ENCODE peak calls at places on chromosomes 4 and X, in six cellular contexts. E is right atrium auricular region, S is keratinocyte, V is choroid plexus epithelial cell, I is neural progenitor cell, W is cardiac fibroblast. F is an unnamed sample.

GRCh38 chrX:39063037-39063436 is 261.8 kb downstream of the MID1IP1 start:
- DNase-seq in E (peak; percentile 60), S (no peak), V (no peak), I (no peak), W (peak; percentile 7), F (no peak)

GRCh38 chr4:1166509-1167243 is 5.7 kb downstream of the SPON2 start:
- DNase-seq in E (no peak), S (no peak), V (peak; percentile 55), I (no peak), W (no peak), F (no peak)

GRCh38 chrX:130079824-130080406 is 30.4 kb downstream of the ELF4 start:
- DNase-seq in E (peak; percentile 62), S (no peak), V (peak; percentile 77), I (peak; percentile 76), W (peak; percentile 77), F (peak; percentile 72)

GRCh38 chrX:146264763-146265375 is 447.2 kb downstream of the SLITRK2 start:
- DNase-seq in E (no peak), S (no peak), V (no peak), I (no peak), W (no peak), F (no peak)

GRCh38 chr4:125666635-125667034 is 351.9 kb downstream of the FAT4 start:
- DNase-seq in E (no peak), S (no peak), V (no peak), I (no peak), W (no peak), F (no peak)

GRCh38 chr4:151219091-151219490 is 57.9 kb upstream of the PRSS48 start:
- DNase-seq in E (no peak), S (no peak), V (no peak), I (no peak), W (no peak), F (no peak)

GRCh38 chr4:70399319-70399718 is 1.6 kb downstream of the OPRPN start:
- DNase-seq in E (no peak), S (no peak), V (no peak), I (no peak), W (no peak), F (no peak)

GRCh38 chr4:40750461-40751258 is 905 bp downstream of the NSUN7 start:
- DNase-seq in E (no peak), S (no peak), V (no peak), I (peak; percentile 60), W (peak; percentile 3), F (no peak)

GRCh38 chr4:77240469-77241066 is 83.6 kb downstream of the CCNG2 start:
- DNase-seq in E (no peak), S (peak; percentile 38), V (peak; percentile 73), I (peak; percentile 89), W (peak; percentile 68), F (peak; percentile 56)

GRCh38 chrX:41478397-41478911 is 31.3 kb downstream of the NYX start:
- DNase-seq in E (no peak), S (no peak), V (peak; percentile 13), I (no peak), W (no peak), F (no peak)

GRCh38 chr4:62394751-62395150 is 1194.6 kb downstream of the ADGRL3 start:
- DNase-seq in E (no peak), S (no peak), V (no peak), I (no peak), W (no peak), F (no peak)

GRCh38 chr4:38123555-38123954 is 163.4 kb downstream of the PTTG2 start:
- DNase-seq in E (no peak), S (no peak), V (no peak), I (no peak), W (no peak), F (no peak)

GRCh38 chr4:154473497-154473896 is 18.1 kb downstream of the DCHS2 start:
- DNase-seq in E (no peak), S (no peak), V (no peak), I (no peak), W (no peak), F (no peak)

GRCh38 chr4:182855312-182855711 is 61.9 kb downstream of the DCTD start:
- DNase-seq in E (no peak), S (no peak), V (peak; percentile 85), I (no peak), W (no peak), F (no peak)

GRCh38 chr4:16530688-16531635 is 304.7 kb upstream of the TAPT1 start:
- DNase-seq in E (no peak), S (no peak), V (peak; percentile 67), I (no peak), W (peak; percentile 29), F (no peak)

GRCh38 chr4:184473265-184473514 is 1.2 kb downstream of the IRF2 start:
- DNase-seq in E (no peak), S (no peak), V (no peak), I (no peak), W (no peak), F (no peak)

GRCh38 chr4:153127773-153128494 is 76.3 kb upstream of the TRIM2 start:
- DNase-seq in E (peak; percentile 90), S (no peak), V (peak; percentile 92), I (peak; percentile 95), W (peak; percentile 91), F (peak; percentile 80)

GRCh38 chrX:19627081-19627480 is 111.8 kb upstream of the MAP3K15 start:
- DNase-seq in E (no peak), S (no peak), V (no peak), I (no peak), W (no peak), F (no peak)

GRCh38 chr4:188262464-188262863 is 123.2 kb downstream of the TRIML1 start:
- DNase-seq in E (no peak), S (no peak), V (peak; percentile 14), I (no peak), W (peak; percentile 85), F (no peak)

GRCh38 chr4:121711263-121712000 is 14.7 kb upstream of the ANXA5 start:
- DNase-seq in E (peak; percentile 93), S (no peak), V (peak; percentile 97), I (peak; percentile 92), W (peak; percentile 97), F (no peak)

GRCh38 chrX:65463550-65463949 is 71.0 kb downstream of the LAS1L start:
- DNase-seq in E (no peak), S (no peak), V (peak; percentile 6), I (peak; percentile 79), W (peak; percentile 65), F (no peak)

GRCh38 chrX:72572248-72573157 is at the start of gene HDAC8:
- DNase-seq in E (peak; percentile 69), S (no peak), V (peak; percentile 88), I (peak; percentile 78), W (peak; percentile 91), F (peak; percentile 32)

GRCh38 chrX:153723351-153724251 is 586 bp downstream of the BCAP31 start:
- DNase-seq in E (no peak), S (no peak), V (peak; percentile 55), I (peak; percentile 70), W (peak; percentile 46), F (peak; percentile 14)

GRCh38 chr4:47271296-47271695 is 192.2 kb downstream of the COMMD8 start:
- DNase-seq in E (no peak), S (no peak), V (no peak), I (no peak), W (no peak), F (no peak)

GRCh38 chr4:102761478-102761790 is 666 bp upstream of the MANBA start:
- DNase-seq in E (no peak), S (no peak), V (peak; percentile 38), I (no peak), W (no peak), F (peak; percentile 22)

GRCh38 chrX:153878969-153879653 is 6.9 kb downstream of the L1CAM start:
- DNase-seq in E (no peak), S (no peak), V (peak; percentile 12), I (peak; percentile 60), W (no peak), F (no peak)

GRCh38 chrX:1893758-1894294 is 279.0 kb downstream of the ASMT start:
- DNase-seq in E (no peak), S (no peak), V (no peak), I (no peak), W (no peak), F (no peak)

GRCh38 chr4:25993564-25994185 is 79.7 kb downstream of the SMIM20 start:
- DNase-seq in E (no peak), S (no peak), V (peak; percentile 14), I (peak; percentile 75), W (peak; percentile 36), F (no peak)
- TF ChIP-seq CTCF in E (no peak), S (peak; percentile 20), V (peak; percentile 41), I (peak; percentile 57), W (peak; percentile 46), F (no peak)

GRCh38 chrX:30196322-30196721 is 19.0 kb upstream of the MAGEB2 start:
- DNase-seq in E (no peak), S (no peak), V (peak; percentile 33), I (peak; percentile 13), W (no peak), F (no peak)
- TF ChIP-seq CTCF in E (no peak), S (no peak), V (peak; percentile 36), I (peak; percentile 46), W (no peak), F (no peak)

GRCh38 chr4:17934286-17934685 is 87.3 kb downstream of the LCORL start:
- DNase-seq in E (no peak), S (no peak), V (peak; percentile 34), I (no peak), W (peak; percentile 36), F (no peak)
- TF ChIP-seq CTCF in E (no peak), S (no peak), V (peak; percentile 44), I (no peak), W (peak; percentile 9), F (no peak)

GRCh38 chr4:128519163-128519810 is 231.7 kb upstream of the PGRMC2 start:
- DNase-seq in E (no peak), S (no peak), V (peak; percentile 55), I (no peak), W (peak; percentile 62), F (no peak)

GRCh38 chr4:128516568-128516967 is 229.0 kb upstream of the PGRMC2 start:
- DNase-seq in E (no peak), S (no peak), V (peak; percentile 26), I (no peak), W (no peak), F (no peak)

GRCh38 chr4:128517739-128518510 is 230.3 kb upstream of the PGRMC2 start:
- DNase-seq in E (peak; percentile 78), S (no peak), V (peak; percentile 99), I (peak; percentile 13), W (peak; percentile 96), F (no peak)

GRCh38 chr4:128513664-128514484 is 226.3 kb upstream of the PGRMC2 start:
- DNase-seq in E (no peak), S (no peak), V (peak; percentile 73), I (no peak), W (peak; percentile 58), F (no peak)

DNA sequence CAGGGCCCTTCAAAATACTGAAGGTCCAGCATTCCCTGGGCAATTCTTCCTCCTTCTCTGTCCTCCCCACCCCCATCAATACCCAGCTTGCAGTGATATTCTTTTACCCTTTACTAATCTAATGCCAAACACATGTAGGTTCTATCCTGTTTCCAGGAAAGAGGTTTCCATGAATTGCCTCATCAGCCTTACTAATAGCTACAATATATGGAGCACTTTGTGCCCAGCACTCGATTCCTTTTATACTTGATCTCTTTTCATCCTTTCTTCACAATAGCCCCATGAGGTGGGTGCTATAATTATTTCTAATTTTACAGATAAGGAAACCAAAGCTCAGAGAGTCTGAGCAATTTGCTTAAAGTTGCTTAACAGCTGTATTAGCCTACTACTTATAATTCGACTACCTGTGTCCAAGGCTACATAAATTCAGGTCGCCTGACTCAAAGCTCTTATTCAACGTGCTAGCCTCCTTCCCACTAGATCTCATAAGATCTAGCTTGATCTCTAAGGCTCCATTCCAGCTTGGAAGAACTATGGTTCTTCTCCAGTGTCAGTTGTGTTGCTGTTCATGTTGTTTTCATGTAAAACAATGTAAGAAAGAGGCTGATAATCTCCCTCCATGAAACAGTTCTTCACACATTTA is 229.6 kb upstream of the PGRMC2 start:
- DNase-seq in E (no peak), S (no peak), V (peak; percentile 32), I (no peak), W (peak; percentile 52), F (no peak)
- TF ChIP-seq CTCF in E (no peak), S (no peak), V (no peak), I (no peak), W (no peak), F (no peak)